ENCODE peak calls at places on chromosomes 7 and 10, in ten cellular contexts. S, H, C, A, N, B, W, V, Q and T are unnamed samples.

GRCh38 chr10:102335184-102335583 is 60.3 kb upstream of the NFKB2 start:
- DNase-seq in A (no peak), N (no peak), H (no peak), V (no peak), Q (no peak), B (peak; percentile 67), W (no peak), C (no peak), S (no peak), T (no peak)

GRCh38 chr7:142243823-142244222 is 14.0 kb downstream of the PRSS58 start:
- DNase-seq in H (no peak), N (no peak), W (no peak), A (no peak), V (no peak), C (no peak), B (no peak), Q (no peak), S (no peak), T (no peak)

GRCh38 chr7:66047426-66047825 is 28.2 kb upstream of the ASL start:
- DNase-seq in S (peak; percentile 96), H (no peak), V (no peak), C (no peak), A (peak; percentile 76), W (no peak), Q (peak; percentile 65), B (no peak), N (peak; percentile 89), T (no peak)

GRCh38 chr7:39592586-39592985 is 26.4 kb downstream of the YAE1 start:
- DNase-seq in W (no peak), B (no peak), S (peak; percentile 87), N (peak; percentile 73), C (no peak), A (no peak), H (no peak), V (no peak), Q (no peak), T (no peak)

GRCh38 chr10:92799591-92799990 is 48.7 kb upstream of the EXOC6 start:
- DNase-seq in N (peak; percentile 14), B (no peak), C (no peak), W (no peak), A (peak; percentile 68), Q (no peak), S (peak; percentile 10), V (no peak), H (no peak), T (no peak)

GRCh38 chr10:61878411-61879051 is 23.0 kb upstream of the ARID5B start:
- DNase-seq in Q (no peak), N (no peak), S (no peak), H (no peak), C (no peak), B (no peak), A (no peak), V (no peak), W (no peak), T (no peak)

GRCh38 chr10:113995201-113995600 is 48.5 kb upstream of the ADRB1 start:
- DNase-seq in B (no peak), C (no peak), W (no peak), A (no peak), V (no peak), H (no peak), S (no peak), Q (no peak), N (no peak), T (no peak)

GRCh38 chr7:7188091-7188490 is 5.7 kb downstream of the C1GALT1 start:
- DNase-seq in V (no peak), A (no peak), B (no peak), C (no peak), H (no peak), N (no peak), Q (no peak), S (no peak), W (no peak), T (no peak)

GRCh38 chr7:104973227-104973626 is 40.8 kb upstream of the KMT2E start:
- DNase-seq in S (no peak), N (no peak), H (no peak), C (no peak), A (no peak), B (no peak), Q (no peak), W (no peak), V (no peak), T (no peak)

GRCh38 chr7:12727455-12728191 is 40.2 kb downstream of the ARL4A start:
- DNase-seq in C (no peak), N (no peak), W (no peak), S (no peak), Q (no peak), B (no peak), A (no peak), H (no peak), V (no peak), T (no peak)

GRCh38 chr10:63504145-63504881 is 16.9 kb upstream of the REEP3 start:
- DNase-seq in S (no peak), A (peak; percentile 97), H (no peak), B (no peak), Q (no peak), C (no peak), W (no peak), N (no peak), V (no peak), T (no peak)

DNA sequence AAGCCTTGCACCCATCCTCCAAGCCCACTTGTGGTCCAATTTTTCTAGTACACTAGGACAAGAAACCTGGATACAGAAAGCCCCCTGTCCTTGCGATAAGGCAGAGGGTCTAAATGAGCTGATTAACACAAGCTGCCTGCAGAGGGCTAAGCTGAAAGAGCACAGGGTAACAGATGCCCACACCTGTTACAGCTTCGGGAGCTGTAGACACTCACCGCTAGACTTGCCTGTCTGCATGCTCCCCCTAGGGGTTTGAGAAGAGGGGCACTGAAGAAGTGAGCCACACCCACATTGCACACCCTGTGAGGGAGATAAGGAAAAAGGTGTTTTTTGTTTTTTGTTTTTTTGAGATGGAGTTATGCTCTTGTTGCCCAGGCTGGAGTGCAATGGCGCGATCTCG is 386.5 kb upstream of the AUTS2 start:
- DNase-seq in Q (no peak), V (no peak), B (no peak), S (no peak), A (no peak), H (peak; percentile 82), W (peak; percentile 7), N (no peak), C (no peak), T (no peak)
- TF ChIP-seq CTCF in Q (no peak), V (no peak), B (no peak), S (no peak), A (no peak), H (peak; percentile 75), W (peak; percentile 38), N (no peak), C (no peak), T (no peak)

GRCh38 chr10:25982107-25982506 is 48.1 kb downstream of the MYO3A start:
- DNase-seq in N (no peak), W (no peak), S (no peak), Q (no peak), A (no peak), C (no peak), B (no peak), H (peak; percentile 13), V (no peak), T (no peak)
- H3K9me3 ChIP-seq in N (no peaks in the 10 kb centered on the region), W (no peaks in the 10 kb centered on the region), S (no peaks in the 10 kb centered on the region), Q (peaks cover 16% of the 10 kb centered on the region), A (no peaks in the 10 kb centered on the region), C (no peaks in the 10 kb centered on the region), B (no peaks in the 10 kb centered on the region), H (no peaks in the 10 kb centered on the region), V (no peaks in the 10 kb centered on the region), T (no peaks in the 10 kb centered on the region)

DNA sequence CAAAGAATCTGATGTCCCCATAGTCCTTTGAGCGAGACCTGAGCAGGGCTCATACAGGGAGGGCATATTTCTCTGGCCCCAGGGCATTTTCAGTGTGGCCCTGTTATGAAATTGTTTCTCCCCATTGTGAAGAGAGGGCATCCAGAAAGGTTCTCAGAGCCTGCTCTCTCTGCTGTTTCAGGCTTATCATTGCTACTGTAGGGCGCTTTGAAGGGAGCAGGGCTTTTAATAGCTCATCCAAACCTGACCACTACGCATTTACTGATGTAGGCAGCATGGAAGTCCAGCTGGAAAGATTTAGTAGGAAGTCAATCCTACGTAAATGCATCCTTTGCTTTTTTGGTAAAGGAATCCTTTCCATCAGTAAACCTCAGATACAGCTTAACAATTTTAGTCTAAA is 68.1 kb downstream of the PRPF18 start:
- DNase-seq in V (no peak), S (no peak), N (no peak), B (no peak), H (no peak), Q (no peak), C (no peak), W (no peak), A (no peak), T (no peak)
- H3K4me3 ChIP-seq in V (no peak overlapping the region), S (no peak overlapping the region), N (no peak overlapping the region), B (no peak overlapping the region), H (no peak overlapping the region), Q (no peak overlapping the region), C (no peak overlapping the region), W (no peak overlapping the region), A (no peak overlapping the region), T (no peak overlapping the region)

GRCh38 chr7:132575987-132576722 is at the start of gene PLXNA4:
- DNase-seq in N (peak; percentile 17), V (no peak), W (peak; percentile 49), C (no peak), A (no peak), S (peak; percentile 19), H (no peak), Q (no peak), B (peak; percentile 19), T (no peak)

GRCh38 chr7:132576723-132577089 is 436 bp upstream of the PLXNA4 start:
- DNase-seq in B (no peak), A (no peak), N (no peak), W (no peak), C (no peak), Q (no peak), H (no peak), S (no peak), V (no peak), T (no peak)

GRCh38 chr7:132577206-132578049 is 1.2 kb upstream of the PLXNA4 start:
- DNase-seq in H (no peak), A (no peak), S (peak; percentile 62), Q (no peak), B (peak; percentile 76), C (no peak), V (no peak), W (peak; percentile 91), N (peak; percentile 75), T (peak; percentile 42)

GRCh38 chr7:132574281-132574680 is 2.0 kb downstream of the PLXNA4 start:
- DNase-seq in Q (no peak), A (no peak), N (no peak), S (no peak), C (no peak), H (no peak), V (no peak), B (no peak), W (no peak), T (no peak)

GRCh38 chr7:132575336-132575986 is 809 bp downstream of the PLXNA4 start:
- DNase-seq in N (peak; percentile 66), C (no peak), A (no peak), B (peak; percentile 61), S (peak; percentile 67), V (no peak), H (no peak), Q (no peak), W (peak; percentile 70), T (peak; percentile 27)
- TF ChIP-seq CTCF in N (peak; percentile 14), C (no peak), A (no peak), B (peak; percentile 15), S (no peak), V (peak; percentile 10), H (no peak), Q (no peak), W (peak; percentile 51), T (peak; percentile 22)

GRCh38 chr7:388023-388355 is 98.0 kb downstream of the FOXL3 start:
- DNase-seq in H (no peak), V (no peak), N (no peak), Q (no peak), A (no peak), B (peak; percentile 4), S (no peak), C (no peak), W (no peak), T (no peak)
- H3K9me3 ChIP-seq in H (peaks cover 3% of the 10 kb centered on the region), V (peaks cover 27% of the 10 kb centered on the region), N (no peaks in the 10 kb centered on the region), Q (peaks cover 55% of the 10 kb centered on the region), A (peaks cover 9% of the 10 kb centered on the region), B (no peaks in the 10 kb centered on the region), S (peaks cover 3% of the 10 kb centered on the region), C (no peaks in the 10 kb centered on the region), W (no peaks in the 10 kb centered on the region), T (peaks cover 49% of the 10 kb centered on the region)